ENCODE peak calls at places on chromosomes 11 and 22, in eight cellular contexts. N, C, Y, E, S, Q, D and F are unnamed samples.
A peak's percentile ranks its signal among the peaks of the same experiment; 100 is the strongest.

GRCh38 chr22:21718492-21718891 is 17.1 kb downstream of the YPEL1 start:
- DNase-seq in C (no peak), E (no peak), Q (no peak), Y (no peak), S (no peak), N (no peak), D (no peak), F (no peak)

GRCh38 chr11:46755962-46756361 is 36.9 kb downstream of the F2 start:
- DNase-seq in Y (no peak), S (no peak), N (no peak), D (no peak), E (no peak), Q (no peak), C (no peak), F (no peak)

GRCh38 chr11:13136272-13136596 is 127.1 kb downstream of the RASSF10 start:
- DNase-seq in D (no peak), N (no peak), Y (no peak), C (no peak), S (no peak), E (no peak), Q (no peak), F (no peak)

GRCh38 chr11:36309779-36310178 is 13.7 kb downstream of the PRR5L start:
- DNase-seq in N (no peak), S (no peak), C (no peak), Y (no peak), Q (no peak), D (peak; percentile 12), E (no peak), F (no peak)

GRCh38 chr11:57763568-57763967 is 2.0 kb downstream of the CTNND1 start:
- DNase-seq in S (no peak), E (no peak), C (no peak), D (peak; percentile 62), N (no peak), Y (peak; percentile 14), Q (no peak), F (no peak)

GRCh38 chr22:44585559-44586121 is 87.6 kb upstream of the RTL6 start:
- DNase-seq in C (no peak), Q (no peak), E (no peak), D (no peak), S (no peak), Y (no peak), N (no peak), F (no peak)

GRCh38 chr11:120513436-120514315 is 2.1 kb downstream of the GRIK4 start:
- DNase-seq in Q (no peak), N (no peak), D (no peak), Y (no peak), C (no peak), S (no peak), E (no peak), F (no peak)

GRCh38 chr11:119426142-119426541 is 3.2 kb upstream of the THY1 start:
- DNase-seq in C (no peak), D (no peak), S (no peak), E (no peak), Q (no peak), N (peak; percentile 16), Y (no peak), F (no peak)

GRCh38 chr22:17903564-17904295 is 120.6 kb downstream of the MICAL3 start:
- DNase-seq in Q (no peak), Y (no peak), S (no peak), E (no peak), D (peak; percentile 37), N (no peak), C (no peak), F (no peak)